ENCODE peak calls at places on chromosome 4, in eight cellular contexts. S is Peyer's patch, L is transverse colon, K is PC-9, I is Caco-2, N is choroid plexus epithelial cell, J is body of pancreas, O is cardiac muscle cell. U is an unnamed sample.

GRCh38 chr4:35175894-35176293 is 1068.4 kb downstream of the ARAP2 start:
- DNase-seq in L (no peak), N (no peak), O (no peak), J (no peak), I (no peak), S (no peak), K (no peak), U (no peak)

GRCh38 chr4:135601351-135601750 is 1399.8 kb upstream of the PABPC4L start:
- DNase-seq in L (no peak), S (no peak), K (peak), N (no peak), I (peak), J (no peak), O (no peak), U (no peak)

GRCh38 chr4:174521800-174522182 is 497 bp downstream of the HPGD start:
- DNase-seq in J (peak), I (peak), O (no peak), S (no peak), L (peak), K (no peak), N (no peak), U (no peak)

GRCh38 chr4:136355970-136356369 is 1176.3 kb downstream of the PCDH18 start:
- DNase-seq in I (no peak), O (no peak), K (no peak), N (no peak), J (no peak), L (no peak), S (no peak), U (no peak)

GRCh38 chr4:81137446-81137845 is 77.6 kb downstream of the PRKG2 start:
- DNase-seq in S (no peak), K (no peak), L (no peak), I (no peak), O (peak), J (no peak), N (peak), U (no peak)

GRCh38 chr4:17557880-17558279 is 19.1 kb upstream of the LAP3 start:
- DNase-seq in L (no peak), J (no peak), I (no peak), S (no peak), O (no peak), K (no peak), N (no peak), U (no peak)

GRCh38 chr4:4673070-4673469 is 131.2 kb upstream of the STX18 start:
- DNase-seq in K (peak), S (peak), O (peak), L (peak), I (peak), J (no peak), N (no peak), U (no peak)

GRCh38 chr4:95255396-95256107 is 293.2 kb downstream of the UNC5C start:
- DNase-seq in I (no peak), L (no peak), N (peak), J (no peak), K (no peak), S (no peak), O (peak), U (no peak)

GRCh38 chr4:183831026-183831446 is 74.1 kb upstream of the STOX2 start:
- DNase-seq in N (no peak), J (no peak), I (no peak), S (no peak), L (no peak), O (peak), K (no peak), U (no peak)

GRCh38 chr4:1727117-1728031 is 6.1 kb downstream of the TACC3 start:
- DNase-seq in N (peak), O (peak), J (peak), I (no peak), S (peak), L (peak), K (peak), U (no peak)

GRCh38 chr4:98601719-98602118 is 56.7 kb downstream of the TSPAN5 start:
- DNase-seq in K (no peak), L (no peak), S (no peak), O (peak), J (no peak), I (no peak), N (peak), U (no peak)
- TF ChIP-seq CTCF in K (no peak), L (no peak), S (no peak), O (no peak), J (no peak), I (no peak), N (peak), U (no peak)

DNA sequence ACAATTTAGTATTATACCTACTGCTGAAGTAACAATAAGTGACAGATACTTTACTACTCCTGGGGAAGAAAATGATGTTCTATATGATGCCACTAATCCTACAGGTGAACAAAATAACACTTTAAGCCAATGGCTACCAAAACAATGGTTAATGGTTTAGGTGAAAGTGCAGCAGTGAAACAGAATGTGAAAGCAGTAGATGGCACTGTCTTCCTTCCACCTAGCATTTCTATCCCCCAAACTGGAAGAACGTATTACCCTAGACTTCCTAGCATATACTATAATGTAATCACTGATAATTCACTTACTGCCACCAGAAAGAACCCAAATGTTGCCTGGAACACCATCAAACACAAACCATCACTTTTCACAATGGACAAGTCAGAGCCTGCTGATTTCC is 18.9 kb upstream of the CABS1 start:
- DNase-seq in K (no peak), J (no peak), I (no peak), L (no peak), O (no peak), N (no peak), S (no peak), U (no peak)
- TF ChIP-seq CTCF in K (no peak), J (no peak), I (no peak), L (no peak), O (no peak), N (no peak), S (no peak), U (no peak)

DNA sequence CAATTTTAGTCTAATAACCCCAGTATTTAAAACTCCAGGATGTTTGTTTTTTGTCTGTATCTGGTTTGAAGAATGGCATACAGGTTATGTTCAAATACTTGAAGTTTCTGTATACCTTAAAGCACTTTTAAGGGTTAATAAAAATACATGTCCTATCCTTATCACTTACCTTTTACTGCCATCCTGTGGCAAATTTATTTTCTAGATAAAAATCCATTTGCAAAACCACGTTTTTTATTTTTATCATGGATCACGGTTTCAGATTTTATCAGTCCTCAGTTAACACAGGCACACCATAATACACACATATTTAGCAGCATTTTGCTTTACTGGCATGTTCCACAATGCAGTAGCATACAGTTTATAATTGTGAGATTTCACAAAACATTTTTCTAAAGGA is 113.3 kb upstream of the H2AZ1 start:
- DNase-seq in I (no peak), O (no peak), N (no peak), K (no peak), L (no peak), J (no peak), S (no peak), U (no peak)
- TF ChIP-seq CTCF in I (no peak), O (no peak), N (no peak), K (peak), L (no peak), J (no peak), S (no peak), U (peak)

GRCh38 chr4:116849620-116850019 is 235.8 kb downstream of the TRAM1L1 start:
- DNase-seq in S (no peak), K (no peak), O (no peak), N (no peak), I (no peak), J (no peak), L (no peak), U (no peak)
- TF ChIP-seq CTCF in S (no peak), K (no peak), O (no peak), N (no peak), I (no peak), J (no peak), L (no peak), U (peak)

DNA sequence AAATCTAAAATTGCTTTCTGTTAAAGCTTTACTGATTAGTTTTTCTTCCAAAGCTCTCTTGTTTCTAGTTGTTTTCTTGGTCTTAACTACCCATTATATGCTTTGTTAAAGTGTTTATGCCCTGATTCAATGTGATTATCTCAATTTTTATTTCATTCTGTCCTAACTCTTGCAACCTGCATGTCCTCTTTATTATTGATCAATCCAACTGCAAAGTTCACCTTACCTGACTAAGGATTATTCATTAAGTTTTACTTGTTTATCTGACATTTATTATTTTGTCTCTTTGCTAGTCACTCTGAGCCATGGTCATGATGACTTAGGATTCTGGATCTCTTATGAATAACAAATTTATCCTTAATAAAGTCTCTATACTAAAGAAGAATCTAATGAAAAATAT is 15.8 kb downstream of the UGT2B10 start:
- DNase-seq in J (no peak), I (no peak), N (no peak), S (no peak), K (no peak), L (no peak), O (no peak), U (no peak)
- TF ChIP-seq CTCF in J (no peak), I (no peak), N (no peak), S (no peak), K (no peak), L (no peak), O (no peak), U (no peak)

GRCh38 chr4:173256825-173257224 is 77.3 kb downstream of the HMGB2 start:
- DNase-seq in N (no peak), S (no peak), O (no peak), L (no peak), K (no peak), J (no peak), I (no peak), U (no peak)

GRCh38 chr4:173258866-173259265 is 75.3 kb downstream of the HMGB2 start:
- DNase-seq in N (no peak), S (no peak), L (no peak), O (no peak), I (no peak), J (no peak), K (no peak), U (no peak)

GRCh38 chr4:173261052-173261451 is 73.1 kb downstream of the HMGB2 start:
- DNase-seq in N (no peak), K (no peak), L (no peak), J (no peak), O (no peak), S (no peak), I (no peak), U (no peak)

GRCh38 chr4:173257732-173258717 is 76.1 kb downstream of the HMGB2 start:
- DNase-seq in K (peak), J (peak), N (peak), O (peak), I (peak), L (peak), S (no peak), U (no peak)

DNA sequence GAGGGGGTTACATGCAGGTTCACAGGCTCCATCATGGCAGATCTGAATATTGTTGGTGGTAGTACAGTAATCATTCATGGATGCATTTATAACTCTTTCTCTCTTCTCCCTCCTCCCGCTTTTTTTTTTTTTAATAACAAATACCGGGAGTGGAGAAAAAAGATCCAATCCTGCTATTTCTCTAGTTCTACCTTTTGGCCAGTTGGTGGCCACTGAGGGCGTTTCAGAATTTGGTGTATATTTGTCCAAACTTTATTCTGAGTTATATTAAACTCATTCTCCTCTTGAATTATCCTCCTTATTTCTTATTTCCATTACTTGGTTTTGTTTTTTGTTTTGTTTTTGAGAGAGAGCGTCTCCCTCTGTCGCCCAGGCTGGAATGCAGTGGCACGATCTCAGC is 74.8 kb downstream of the HMGB2 start:
- DNase-seq in L (no peak), S (no peak), O (no peak), K (no peak), N (no peak), J (no peak), I (no peak), U (no peak)
- TF ChIP-seq CTCF in L (no peak), S (no peak), O (no peak), K (no peak), N (peak), J (no peak), I (no peak), U (peak)

U was measured in type B pancreatic cell.